ENCODE peak calls at places on chromosomes 1 and 21, in nine cellular contexts. N is naive B cell; J is left cardiac atrium; S is hypothalamus; I is T-helper 2 cell; K is heart left ventricle; A is GM12878; G is A549; X is activated CD4-positive, alpha-beta T cell treated with anti-CD3 and anti-CD28 coated beads, Interleukin-2, amount 10 ng/mL, durations not matched to agents 7 days and 5 days. L is an unnamed sample.

GRCh38 chr1:163071381-163072255 is 2.5 kb downstream of the RGS4 start:
- DNase-seq in I (peak; percentile 9), N (no peak), J (peak; percentile 69), X (peak; percentile 61), A (no peak), G (peak; percentile 46), K (peak; percentile 61), S (no peak), L (peak; percentile 2)

GRCh38 chr21:46667735-46668380 is 32.4 kb downstream of the PRMT2 start:
- DNase-seq in I (no peak), X (no peak), A (no peak), S (no peak), N (no peak), K (no peak), J (no peak), G (no peak), L (no peak)

GRCh38 chr1:178774263-178774662 is 49.2 kb downstream of the RALGPS2 start:
- DNase-seq in X (no peak), J (no peak), I (no peak), N (no peak), S (no peak), G (no peak), A (no peak), K (no peak), L (peak; percentile 6)

GRCh38 chr21:36910581-36911307 is 55.7 kb downstream of the HLCS start:
- DNase-seq in X (no peak), K (peak; percentile 48), I (no peak), J (peak; percentile 38), A (no peak), S (no peak), N (no peak), G (peak; percentile 12), L (no peak)

GRCh38 chr1:91872560-91873081 is 13.3 kb downstream of the TGFBR3 start:
- DNase-seq in N (no peak), X (peak; percentile 54), S (no peak), J (no peak), I (no peak), A (no peak), K (no peak), G (no peak), L (peak; percentile 36)

GRCh38 chr21:37402251-37402867 is 35.8 kb downstream of the DYRK1A start:
- DNase-seq in S (no peak), G (no peak), N (no peak), X (no peak), A (no peak), K (no peak), I (no peak), J (no peak), L (no peak)

GRCh38 chr1:10263450-10264082 is 53.2 kb downstream of the KIF1B start:
- DNase-seq in J (no peak), A (no peak), G (no peak), X (no peak), I (no peak), K (no peak), S (no peak), N (no peak), L (no peak)

GRCh38 chr1:231016234-231016633 is 23.8 kb downstream of the FAM89A start:
- DNase-seq in S (no peak), N (no peak), J (no peak), A (no peak), I (no peak), X (no peak), G (no peak), K (no peak), L (no peak)

GRCh38 chr1:168469690-168470089 is 74.1 kb downstream of the XCL2 start:
- DNase-seq in G (peak; percentile 21), K (peak; percentile 84), X (peak; percentile 29), A (no peak), J (peak; percentile 81), S (no peak), I (no peak), N (no peak), L (no peak)

GRCh38 chr1:223545325-223545724 is 120.2 kb downstream of the CAPN8 start:
- DNase-seq in X (no peak), G (no peak), S (no peak), N (no peak), A (no peak), J (no peak), I (no peak), K (no peak), L (no peak)

GRCh38 chr1:37995773-37996379 is 6.1 kb upstream of the SF3A3 start:
- DNase-seq in A (no peak), J (peak; percentile 91), X (no peak), S (no peak), G (no peak), I (no peak), N (no peak), K (peak; percentile 88), L (no peak)

GRCh38 chr1:23824711-23825075 is 536 bp downstream of the HMGCL start:
- DNase-seq in S (no peak), G (no peak), I (no peak), K (no peak), N (no peak), A (no peak), X (no peak), J (no peak), L (no peak)

GRCh38 chr1:93692451-93692861 is 10.8 kb upstream of the BCAR3 start:
- DNase-seq in S (no peak), A (no peak), J (no peak), X (no peak), K (no peak), N (no peak), G (no peak), I (no peak), L (no peak)

GRCh38 chr1:166165661-166166399 is 971 bp downstream of the FAM78B start:
- DNase-seq in N (no peak), I (no peak), X (no peak), K (no peak), G (no peak), S (no peak), A (no peak), J (peak; percentile 25), L (peak; percentile 8)

GRCh38 chr1:164659621-164660414 is 100.8 kb downstream of the PBX1 start:
- DNase-seq in S (no peak), X (no peak), A (no peak), I (no peak), J (no peak), K (no peak), G (no peak), N (no peak), L (no peak)

GRCh38 chr1:52662645-52663313 is 29.8 kb downstream of the SHISAL2A start:
- DNase-seq in J (no peak), S (no peak), G (peak; percentile 55), A (no peak), N (no peak), K (no peak), X (no peak), I (no peak), L (no peak)

GRCh38 chr1:33886452-33886851 is 22.6 kb downstream of the HMGB4 start:
- DNase-seq in A (no peak), X (no peak), I (no peak), G (no peak), S (no peak), K (no peak), J (no peak), N (no peak), L (no peak)

GRCh38 chr1:113303252-113303651 is 87.1 kb upstream of the MAGI3 start:
- DNase-seq in J (no peak), A (no peak), N (no peak), K (no peak), S (no peak), G (no peak), I (no peak), X (no peak), L (no peak)

GRCh38 chr1:112581530-112582192 is 37.3 kb downstream of the ST7L start:
- DNase-seq in J (no peak), A (no peak), N (no peak), X (no peak), S (no peak), I (no peak), G (no peak), K (no peak), L (no peak)

GRCh38 chr1:186806477-186806876 is 22.3 kb upstream of the PLA2G4A start:
- DNase-seq in X (no peak), S (no peak), I (no peak), J (peak; percentile 31), K (peak; percentile 11), G (peak; percentile 23), A (no peak), N (no peak), L (no peak)

GRCh38 chr1:209587778-209588177 is 4.3 kb downstream of the CAMK1G start:
- DNase-seq in G (no peak), I (no peak), A (no peak), N (no peak), S (no peak), X (no peak), J (no peak), K (no peak), L (no peak)

GRCh38 chr1:80929868-80930508 is 870.7 kb upstream of the ADGRL2 start:
- DNase-seq in S (no peak), I (no peak), N (no peak), J (no peak), X (no peak), G (no peak), K (no peak), A (no peak), L (no peak)

GRCh38 chr21:16084776-16085364 is 355.1 kb downstream of the USP25 start:
- DNase-seq in K (peak; percentile 51), X (no peak), J (peak; percentile 71), A (no peak), G (no peak), N (no peak), S (peak; percentile 8), I (no peak), L (no peak)

GRCh38 chr1:82721702-82722101 is 921.0 kb downstream of the ADGRL2 start:
- DNase-seq in J (no peak), N (no peak), K (no peak), S (no peak), G (no peak), X (no peak), A (no peak), I (no peak), L (no peak)

GRCh38 chr1:15288173-15288926 is 41.3 kb downstream of the FHAD1 start:
- DNase-seq in X (no peak), I (no peak), K (no peak), G (no peak), A (no peak), N (no peak), J (no peak), S (no peak), L (no peak)

GRCh38 chr1:160821627-160822026 is 25.7 kb downstream of the LY9 start:
- DNase-seq in K (no peak), S (no peak), N (no peak), X (no peak), A (no peak), G (no peak), J (no peak), I (no peak), L (no peak)

GRCh38 chr1:40182956-40183710 is 21.9 kb downstream of the RLF start:
- DNase-seq in S (no peak), I (no peak), G (no peak), J (no peak), A (no peak), N (peak; percentile 23), X (peak; percentile 13), K (no peak), L (no peak)

GRCh38 chr1:151653397-151653796 is 41.5 kb downstream of the SNX27 start:
- DNase-seq in X (no peak), K (no peak), N (no peak), A (no peak), J (no peak), G (no peak), I (no peak), S (no peak), L (no peak)

GRCh38 chr1:39640861-39641260 is 1.4 kb upstream of the HEYL start:
- DNase-seq in G (no peak), X (no peak), A (no peak), I (no peak), J (no peak), S (no peak), N (no peak), K (no peak), L (no peak)

GRCh38 chr1:115041654-115042053 is 12.0 kb downstream of the TSHB start:
- DNase-seq in I (no peak), J (no peak), K (no peak), N (no peak), S (no peak), A (no peak), X (no peak), G (no peak), L (no peak)

GRCh38 chr1:161864577-161864976 is 98.5 kb downstream of the ATF6 start:
- DNase-seq in S (no peak), G (no peak), N (no peak), I (no peak), A (no peak), K (no peak), X (no peak), J (no peak), L (no peak)

L was measured in CD4-positive, alpha-beta memory T cell.